ENCODE peak calls at places on chromosomes 13 and 19, in nine cellular contexts. One of them, this sample, is unnamed.

GRCh38 chr13:21138561-21138960 is 37.8 kb downstream of the SKA3 start:
- DNase-seq in IMR-90: no peak
- DNase-seq in GM23338: no peak
- DNase-seq in osteocyte: no peak
- DNase-seq in HFFc6: no peak
- DNase-seq in HFF-Myc: no peak
- DNase-seq in endothelial cell: no peak
- DNase-seq in astrocyte of the cerebellum: no peak
- DNase-seq in uterus: no peak
- DNase-seq in this sample: no peak

GRCh38 chr13:63107163-63107935 is 1691.7 kb upstream of the PCDH20 start:
- DNase-seq in HFF-Myc: no peak
- DNase-seq in osteocyte: no peak
- DNase-seq in uterus: no peak
- DNase-seq in HFFc6: no peak
- DNase-seq in IMR-90: peak; percentile 71
- DNase-seq in endothelial cell: no peak
- DNase-seq in GM23338: no peak
- DNase-seq in astrocyte of the cerebellum: peak; percentile 12
- DNase-seq in this sample: no peak

GRCh38 chr13:28099396-28100148 is 804 bp downstream of the FLT3 start:
- DNase-seq in IMR-90: no peak
- DNase-seq in osteocyte: peak; percentile 62
- DNase-seq in HFFc6: no peak
- DNase-seq in uterus: no peak
- DNase-seq in GM23338: peak; percentile 20
- DNase-seq in HFF-Myc: no peak
- DNase-seq in astrocyte of the cerebellum: no peak
- DNase-seq in endothelial cell: no peak
- DNase-seq in this sample: no peak

GRCh38 chr19:31164666-31165265 is 184.5 kb downstream of the TSHZ3 start:
- DNase-seq in HFF-Myc: no peak
- DNase-seq in uterus: no peak
- DNase-seq in IMR-90: no peak
- DNase-seq in endothelial cell: no peak
- DNase-seq in astrocyte of the cerebellum: no peak
- DNase-seq in HFFc6: no peak
- DNase-seq in GM23338: no peak
- DNase-seq in osteocyte: peak; percentile 80
- DNase-seq in this sample: no peak

GRCh38 chr19:47113446-47114348 is at the start of gene ZC3H4:
- DNase-seq in IMR-90: peak; percentile 93
- DNase-seq in uterus: peak; percentile 97
- DNase-seq in astrocyte of the cerebellum: peak; percentile 81
- DNase-seq in HFFc6: peak; percentile 84
- DNase-seq in osteocyte: peak; percentile 97
- DNase-seq in GM23338: peak; percentile 98
- DNase-seq in HFF-Myc: peak; percentile 87
- DNase-seq in endothelial cell: peak; percentile 93
- DNase-seq in this sample: peak; percentile 94

GRCh38 chr13:105990256-105990958 is 545.1 kb downstream of the EFNB2 start:
- DNase-seq in astrocyte of the cerebellum: no peak
- DNase-seq in HFFc6: no peak
- DNase-seq in endothelial cell: no peak
- DNase-seq in HFF-Myc: no peak
- DNase-seq in GM23338: no peak
- DNase-seq in uterus: no peak
- DNase-seq in osteocyte: no peak
- DNase-seq in IMR-90: peak; percentile 74
- DNase-seq in this sample: no peak

GRCh38 chr19:8261881-8262280 is 46.3 kb downstream of the CD320 start:
- DNase-seq in HFF-Myc: no peak
- DNase-seq in GM23338: no peak
- DNase-seq in IMR-90: no peak
- DNase-seq in HFFc6: no peak
- DNase-seq in osteocyte: no peak
- DNase-seq in uterus: no peak
- DNase-seq in endothelial cell: no peak
- DNase-seq in astrocyte of the cerebellum: no peak
- DNase-seq in this sample: no peak

GRCh38 chr13:43528992-43529391 is 257.8 kb downstream of the ENOX1 start:
- DNase-seq in osteocyte: no peak
- DNase-seq in HFF-Myc: no peak
- DNase-seq in HFFc6: no peak
- DNase-seq in IMR-90: no peak
- DNase-seq in endothelial cell: no peak
- DNase-seq in uterus: no peak
- DNase-seq in GM23338: no peak
- DNase-seq in astrocyte of the cerebellum: no peak
- DNase-seq in this sample: no peak

GRCh38 chr13:52846567-52847321 is 1.7 kb downstream of the PCDH8 start:
- DNase-seq in HFFc6: no peak
- DNase-seq in endothelial cell: peak; percentile 86
- DNase-seq in astrocyte of the cerebellum: no peak
- DNase-seq in GM23338: peak; percentile 91
- DNase-seq in HFF-Myc: no peak
- DNase-seq in IMR-90: peak; percentile 2
- DNase-seq in osteocyte: no peak
- DNase-seq in uterus: no peak
- DNase-seq in this sample: no peak

GRCh38 chr13:52847322-52847681 is 1.1 kb downstream of the PCDH8 start:
- DNase-seq in HFF-Myc: no peak
- DNase-seq in GM23338: no peak
- DNase-seq in IMR-90: no peak
- DNase-seq in endothelial cell: peak; percentile 9
- DNase-seq in astrocyte of the cerebellum: no peak
- DNase-seq in osteocyte: no peak
- DNase-seq in uterus: no peak
- DNase-seq in HFFc6: no peak
- DNase-seq in this sample: no peak

GRCh38 chr13:52847682-52848432 is 583 bp downstream of the PCDH8 start:
- DNase-seq in osteocyte: no peak
- DNase-seq in GM23338: peak; percentile 33
- DNase-seq in HFFc6: no peak
- DNase-seq in IMR-90: no peak
- DNase-seq in astrocyte of the cerebellum: no peak
- DNase-seq in endothelial cell: peak; percentile 9
- DNase-seq in uterus: no peak
- DNase-seq in HFF-Myc: no peak
- DNase-seq in this sample: no peak

GRCh38 chr13:52845334-52845761 is 3.1 kb downstream of the PCDH8 start:
- DNase-seq in endothelial cell: peak; percentile 60
- DNase-seq in GM23338: peak; percentile 64
- DNase-seq in osteocyte: no peak
- DNase-seq in IMR-90: no peak
- DNase-seq in uterus: no peak
- DNase-seq in HFFc6: no peak
- DNase-seq in HFF-Myc: no peak
- DNase-seq in astrocyte of the cerebellum: no peak
- DNase-seq in this sample: no peak

DNA sequence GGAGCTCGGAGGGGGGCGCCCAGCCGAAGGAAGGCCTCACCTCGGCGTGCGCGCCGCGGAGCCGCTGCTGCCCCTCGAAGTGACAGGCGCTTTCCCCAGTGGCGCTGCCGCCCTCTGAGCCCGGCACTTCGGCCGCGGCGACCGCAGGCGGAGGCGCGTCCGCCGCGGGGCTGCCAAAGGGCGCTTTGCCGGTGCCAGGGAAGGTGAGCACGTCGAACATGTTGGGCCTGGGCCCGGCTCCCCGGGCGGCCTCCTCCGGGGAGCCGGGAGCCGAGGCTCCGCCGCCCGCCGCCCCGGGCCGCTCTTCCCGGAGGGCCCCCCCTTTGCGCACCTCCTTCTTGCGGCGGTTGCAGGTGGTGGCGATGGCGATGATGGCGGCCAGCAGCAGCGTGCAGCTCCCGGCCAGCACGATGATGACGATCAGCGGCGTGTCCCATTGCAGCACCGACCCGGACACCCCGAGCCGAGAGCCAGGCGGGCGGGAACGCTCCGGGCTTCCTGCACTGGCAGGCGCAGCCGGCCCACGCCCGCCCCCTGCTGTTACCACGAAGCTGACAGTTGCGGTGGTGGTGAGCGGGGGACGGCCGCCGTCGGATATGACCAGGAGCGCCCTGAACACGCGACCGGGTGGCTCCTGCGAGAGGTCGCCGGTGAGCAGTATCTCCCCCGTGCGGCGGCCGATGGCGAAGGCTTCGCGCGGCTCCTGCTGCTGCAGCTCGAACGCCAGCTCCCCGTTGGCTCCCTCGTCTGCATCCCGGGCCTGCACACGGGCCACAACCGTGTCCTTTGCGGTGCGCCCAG is 2.5 kb downstream of the PCDH8 start:
- DNase-seq in endothelial cell: peak; percentile 85
- DNase-seq in IMR-90: no peak
- DNase-seq in HFF-Myc: no peak
- DNase-seq in osteocyte: no peak
- DNase-seq in astrocyte of the cerebellum: no peak
- DNase-seq in uterus: no peak
- DNase-seq in GM23338: peak; percentile 82
- DNase-seq in HFFc6: no peak
- DNase-seq in this sample: no peak
- TF ChIP-seq CTCF in endothelial cell: peak; percentile 46
- TF ChIP-seq CTCF in IMR-90: peak; percentile 20
- TF ChIP-seq CTCF in HFF-Myc: peak; percentile 10
- TF ChIP-seq CTCF in osteocyte: no peak
- TF ChIP-seq CTCF in astrocyte of the cerebellum: no peak
- TF ChIP-seq CTCF in uterus: no peak
- TF ChIP-seq CTCF in GM23338: peak; percentile 66
- TF ChIP-seq CTCF in HFFc6: peak; percentile 8
- TF ChIP-seq CTCF in this sample: no peak

GRCh38 chr13:57635541-57635940 is 4.0 kb downstream of the PCDH17 start:
- DNase-seq in HFFc6: no peak
- DNase-seq in endothelial cell: no peak
- DNase-seq in GM23338: no peak
- DNase-seq in uterus: no peak
- DNase-seq in astrocyte of the cerebellum: no peak
- DNase-seq in IMR-90: no peak
- DNase-seq in osteocyte: no peak
- DNase-seq in HFF-Myc: no peak
- DNase-seq in this sample: no peak

GRCh38 chr13:57632276-57633140 is 964 bp downstream of the PCDH17 start:
- DNase-seq in endothelial cell: peak; percentile 39
- DNase-seq in astrocyte of the cerebellum: no peak
- DNase-seq in IMR-90: no peak
- DNase-seq in uterus: no peak
- DNase-seq in HFF-Myc: no peak
- DNase-seq in GM23338: peak; percentile 65
- DNase-seq in osteocyte: no peak
- DNase-seq in HFFc6: no peak
- DNase-seq in this sample: no peak

GRCh38 chr13:57634829-57635165 is 3.3 kb downstream of the PCDH17 start:
- DNase-seq in IMR-90: no peak
- DNase-seq in GM23338: peak; percentile 43
- DNase-seq in osteocyte: no peak
- DNase-seq in endothelial cell: peak; percentile 15
- DNase-seq in HFFc6: no peak
- DNase-seq in astrocyte of the cerebellum: no peak
- DNase-seq in uterus: peak; percentile 17
- DNase-seq in HFF-Myc: no peak
- DNase-seq in this sample: no peak

GRCh38 chr13:57633141-57633949 is 1.8 kb downstream of the PCDH17 start:
- DNase-seq in GM23338: peak; percentile 88
- DNase-seq in endothelial cell: peak; percentile 80
- DNase-seq in osteocyte: no peak
- DNase-seq in IMR-90: no peak
- DNase-seq in uterus: peak; percentile 30
- DNase-seq in HFFc6: no peak
- DNase-seq in astrocyte of the cerebellum: no peak
- DNase-seq in HFF-Myc: no peak
- DNase-seq in this sample: no peak

DNA sequence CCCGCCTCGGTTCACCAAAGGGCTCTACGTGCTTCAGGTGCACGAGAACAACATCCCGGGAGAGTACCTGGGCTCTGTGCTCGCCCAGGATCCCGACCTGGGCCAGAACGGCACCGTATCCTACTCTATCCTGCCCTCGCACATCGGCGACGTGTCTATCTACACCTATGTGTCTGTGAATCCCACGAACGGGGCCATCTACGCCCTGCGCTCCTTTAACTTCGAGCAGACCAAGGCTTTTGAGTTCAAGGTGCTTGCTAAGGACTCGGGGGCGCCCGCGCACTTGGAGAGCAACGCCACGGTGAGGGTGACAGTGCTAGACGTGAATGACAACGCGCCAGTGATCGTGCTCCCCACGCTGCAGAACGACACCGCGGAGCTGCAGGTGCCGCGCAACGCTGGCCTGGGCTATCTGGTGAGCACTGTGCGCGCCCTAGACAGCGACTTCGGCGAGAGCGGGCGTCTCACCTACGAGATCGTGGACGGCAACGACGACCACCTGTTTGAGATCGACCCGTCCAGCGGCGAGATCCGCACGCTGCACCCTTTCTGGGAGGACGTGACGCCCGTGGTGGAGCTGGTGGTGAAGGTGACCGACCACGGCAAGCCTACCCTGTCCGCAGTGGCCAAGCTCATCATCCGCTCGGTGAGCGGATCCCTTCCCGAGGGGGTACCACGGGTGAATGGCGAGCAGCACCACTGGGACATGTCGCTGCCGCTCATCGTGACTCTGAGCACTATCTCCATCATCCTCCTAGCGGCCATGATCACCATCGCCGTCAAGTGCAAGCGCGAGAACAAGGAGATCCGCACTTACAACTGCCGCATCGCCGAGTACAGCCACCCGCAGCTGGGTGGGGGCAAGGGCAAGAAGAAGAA is 2.6 kb downstream of the PCDH17 start:
- DNase-seq in HFFc6: no peak
- DNase-seq in HFF-Myc: no peak
- DNase-seq in osteocyte: no peak
- DNase-seq in uterus: no peak
- DNase-seq in GM23338: peak; percentile 74
- DNase-seq in astrocyte of the cerebellum: no peak
- DNase-seq in endothelial cell: peak; percentile 28
- DNase-seq in IMR-90: no peak
- DNase-seq in this sample: no peak
- TF ChIP-seq CTCF in HFFc6: no peak
- TF ChIP-seq CTCF in HFF-Myc: no peak
- TF ChIP-seq CTCF in osteocyte: no peak
- TF ChIP-seq CTCF in uterus: no peak
- TF ChIP-seq CTCF in GM23338: peak; percentile 28
- TF ChIP-seq CTCF in astrocyte of the cerebellum: peak; percentile 40
- TF ChIP-seq CTCF in endothelial cell: peak; percentile 53
- TF ChIP-seq CTCF in IMR-90: no peak
- TF ChIP-seq CTCF in this sample: no peak

DNA sequence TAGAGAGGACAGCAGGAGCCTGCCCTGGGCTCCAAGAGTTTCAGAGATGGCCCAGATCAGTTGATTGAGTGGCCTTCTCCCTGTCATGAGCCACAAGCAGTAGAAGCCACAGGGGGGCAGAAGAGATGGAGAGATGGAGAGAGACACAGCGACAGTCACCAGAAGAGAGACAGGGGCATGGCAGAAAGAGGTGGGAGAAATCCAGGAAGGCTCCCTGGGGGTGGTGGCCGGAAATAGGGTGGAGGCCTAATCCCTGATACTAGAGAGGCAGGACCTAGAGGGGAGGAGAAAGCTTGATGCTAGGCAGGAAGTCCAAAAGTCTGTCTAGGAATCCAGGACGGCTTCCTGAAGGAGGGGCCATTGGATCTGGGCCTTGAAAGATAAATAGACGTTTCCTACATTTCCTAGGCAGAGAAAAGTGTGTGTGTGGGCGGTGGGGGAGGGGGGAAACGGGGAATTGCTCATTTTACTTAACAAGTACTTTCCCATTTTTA is 9.6 kb upstream of the TPM4 start:
- DNase-seq in GM23338: no peak
- DNase-seq in IMR-90: peak; percentile 76
- DNase-seq in osteocyte: no peak
- DNase-seq in endothelial cell: no peak
- DNase-seq in astrocyte of the cerebellum: no peak
- DNase-seq in uterus: peak; percentile 65
- DNase-seq in HFFc6: peak; percentile 25
- DNase-seq in HFF-Myc: peak; percentile 42
- DNase-seq in this sample: no peak
- TF ChIP-seq CTCF in GM23338: peak; percentile 52
- TF ChIP-seq CTCF in IMR-90: peak; percentile 30
- TF ChIP-seq CTCF in osteocyte: no peak
- TF ChIP-seq CTCF in endothelial cell: no peak
- TF ChIP-seq CTCF in astrocyte of the cerebellum: peak; percentile 1
- TF ChIP-seq CTCF in uterus: peak; percentile 50
- TF ChIP-seq CTCF in HFFc6: peak; percentile 50
- TF ChIP-seq CTCF in HFF-Myc: peak; percentile 10
- TF ChIP-seq CTCF in this sample: no peak

DNA sequence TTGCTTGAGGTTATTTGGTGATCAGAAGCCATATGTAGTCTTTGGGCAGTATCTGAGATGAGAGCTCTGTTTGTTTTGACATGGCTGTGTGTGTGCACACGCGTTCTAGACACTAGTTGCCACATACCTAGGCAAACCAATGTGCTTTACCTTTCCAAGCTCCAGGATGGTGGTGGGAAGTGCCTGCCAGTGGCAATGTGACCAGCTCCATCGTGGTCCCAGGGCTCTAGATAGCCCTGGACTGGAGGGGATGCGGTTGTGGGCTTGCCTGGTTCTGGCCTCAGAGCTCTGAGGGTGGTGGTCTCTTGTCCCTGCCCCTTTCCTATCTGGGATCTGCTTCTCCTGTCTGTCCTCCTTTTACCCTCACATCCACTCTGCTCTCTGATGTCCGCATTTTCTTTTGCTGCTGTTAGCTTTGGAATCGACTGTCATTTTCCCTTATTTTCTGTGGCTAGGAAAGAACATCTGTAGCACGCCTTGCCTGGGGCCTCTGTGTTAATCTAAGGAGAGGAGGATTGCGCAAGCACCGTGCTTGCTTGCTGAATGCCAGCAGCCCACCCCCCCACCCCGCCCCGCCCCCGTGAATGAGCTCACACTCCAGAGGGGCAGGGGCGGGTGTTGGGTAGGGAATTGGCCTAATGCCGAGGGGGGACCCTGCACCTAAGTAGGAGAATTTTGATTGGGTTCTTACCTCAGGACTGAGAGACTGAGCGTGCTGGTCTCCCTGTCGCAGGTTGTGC is 89.5 kb downstream of the ARHGEF7 start:
- DNase-seq in uterus: peak; percentile 68
- DNase-seq in HFF-Myc: no peak
- DNase-seq in astrocyte of the cerebellum: no peak
- DNase-seq in HFFc6: peak; percentile 45
- DNase-seq in endothelial cell: no peak
- DNase-seq in osteocyte: no peak
- DNase-seq in IMR-90: peak; percentile 84
- DNase-seq in GM23338: peak; percentile 73
- DNase-seq in this sample: no peak
- TF ChIP-seq CTCF in uterus: no peak
- TF ChIP-seq CTCF in HFF-Myc: no peak
- TF ChIP-seq CTCF in astrocyte of the cerebellum: no peak
- TF ChIP-seq CTCF in HFFc6: no peak
- TF ChIP-seq CTCF in endothelial cell: no peak
- TF ChIP-seq CTCF in osteocyte: no peak
- TF ChIP-seq CTCF in IMR-90: no peak
- TF ChIP-seq CTCF in GM23338: no peak
- TF ChIP-seq CTCF in this sample: no peak

This sample was measured in omental fat pad.